ENCODE peak calls at places on chromosomes 11 and 22, in four cellular contexts. O, X, K and U are unnamed samples.

GRCh38 chr11:40924915-40925314 is 534.5 kb downstream of the LRRC4C start:
- DNase-seq in O (no peak), X (no peak), K (no peak), U (no peak)

GRCh38 chr11:67041602-67042001 is 15.0 kb upstream of the RHOD start:
- DNase-seq in O (no peak), X (no peak), K (no peak), U (no peak)

GRCh38 chr22:25131198-25131887 is 68.3 kb upstream of the CRYBB3 start:
- DNase-seq in O (no peak), X (no peak), K (no peak), U (no peak)

GRCh38 chr22:21949948-21950347 is 2.7 kb downstream of the PPM1F start:
- DNase-seq in O (no peak), X (no peak), K (no peak), U (no peak)

GRCh38 chr22:37308385-37309200 is 26.3 kb downstream of the CYTH4 start:
- DNase-seq in O (no peak), X (no peak), K (no peak), U (no peak)

GRCh38 chr11:19935507-19935906 is 222.9 kb downstream of the NAV2 start:
- DNase-seq in O (no peak), X (no peak), K (peak; percentile 67), U (no peak)

GRCh38 chr11:68313574-68314202 is 1.3 kb downstream of the LRP5 start:
- DNase-seq in O (no peak), X (no peak), K (peak; percentile 35), U (peak; percentile 52)

GRCh38 chr11:18774801-18775200 is 16.8 kb downstream of the PTPN5 start:
- DNase-seq in O (no peak), X (no peak), K (no peak), U (no peak)

DNA sequence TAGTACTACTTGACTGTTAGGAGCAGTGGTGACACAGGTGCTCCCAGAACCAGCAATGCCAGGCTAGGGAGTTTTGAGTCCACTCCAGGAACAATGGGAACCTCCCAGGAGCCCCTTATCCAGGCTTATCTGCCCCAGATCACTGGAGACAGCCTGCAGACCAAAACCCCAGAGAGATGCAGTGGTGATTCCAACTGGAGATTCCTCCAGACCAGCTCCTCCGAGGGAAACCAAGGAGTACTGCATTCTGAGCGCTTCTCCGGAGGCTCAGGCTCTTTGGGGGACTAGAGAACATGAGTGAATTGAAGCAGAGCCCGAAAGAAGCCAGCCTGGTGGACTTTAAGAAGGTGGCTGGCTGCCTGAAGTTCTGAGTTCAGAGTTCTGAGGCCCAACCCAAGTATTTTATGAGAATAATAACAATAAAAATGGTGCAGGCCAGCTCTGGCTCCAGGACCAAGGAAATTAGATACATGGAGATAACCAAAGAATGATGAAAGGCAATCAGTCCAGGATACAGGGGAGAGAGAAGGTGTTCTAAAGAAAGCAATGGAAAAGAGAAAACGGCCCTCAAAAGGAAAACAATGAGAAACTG is 1.3 kb upstream of the TMEM25 start:
- DNase-seq in O (no peak), X (no peak), K (no peak), U (no peak)
- TF ChIP-seq CTCF in O (no peak), X (no peak), K (no peak), U (no peak)

GRCh38 chr22:44369241-44369652 is 56.5 kb upstream of the SHISAL1 start:
- DNase-seq in O (no peak), X (no peak), K (no peak), U (no peak)
- TF ChIP-seq CTCF in O (no peak), X (no peak), K (no peak), U (no peak)

GRCh38 chr11:117618956-117619355 is 178.1 kb downstream of the DSCAML1 start:
- DNase-seq in O (no peak), X (no peak), K (no peak), U (no peak)
- TF ChIP-seq CTCF in O (peak; percentile 17), X (no peak), K (no peak), U (no peak)

DNA sequence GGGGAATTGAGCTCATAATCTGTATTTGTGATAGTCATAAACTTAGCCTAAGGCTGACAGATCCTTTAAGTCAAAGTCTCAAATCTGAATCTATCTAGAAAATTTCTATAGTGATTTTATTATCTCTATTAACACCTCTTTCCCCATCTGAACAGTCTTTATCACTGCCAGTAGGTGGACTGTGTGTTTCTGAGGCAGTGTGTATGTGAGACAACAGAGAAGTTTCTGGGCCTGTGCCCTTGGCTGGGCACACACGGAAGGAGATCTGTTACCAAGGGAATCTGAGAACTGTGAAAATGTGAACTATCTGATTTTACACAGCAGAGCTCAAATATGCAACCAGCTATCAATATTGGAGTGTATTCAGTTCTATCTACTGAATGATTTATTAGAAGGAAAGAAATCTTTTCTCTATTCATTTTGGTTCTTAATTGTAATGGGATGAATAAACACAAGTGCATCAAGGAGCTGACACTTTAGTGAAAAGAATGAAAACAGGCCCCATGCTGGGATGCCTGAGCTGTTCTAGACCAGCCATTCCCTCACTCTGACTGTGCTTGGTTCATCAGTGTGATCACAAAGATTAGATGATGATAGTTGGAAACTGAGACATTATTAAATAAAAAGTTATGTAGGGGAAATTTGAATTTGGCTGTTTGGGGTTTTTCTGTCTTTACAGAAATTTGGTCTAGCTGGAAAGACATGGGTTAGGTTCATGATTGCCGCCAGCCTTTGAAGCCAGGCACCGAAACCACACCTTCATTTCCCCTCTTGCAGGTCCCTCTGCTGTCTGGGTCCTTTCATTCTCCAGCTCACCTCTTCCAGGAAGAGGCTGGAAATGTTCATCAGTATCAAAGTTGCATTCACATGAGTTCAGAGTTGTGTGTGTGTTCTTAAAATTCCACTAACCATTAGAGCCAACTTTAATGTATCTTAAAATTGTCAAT is 68.1 kb downstream of the LIF start:
- DNase-seq in O (no peak), X (no peak), K (no peak), U (no peak)
- TF ChIP-seq CTCF in O (no peak), X (no peak), K (no peak), U (no peak)

DNA sequence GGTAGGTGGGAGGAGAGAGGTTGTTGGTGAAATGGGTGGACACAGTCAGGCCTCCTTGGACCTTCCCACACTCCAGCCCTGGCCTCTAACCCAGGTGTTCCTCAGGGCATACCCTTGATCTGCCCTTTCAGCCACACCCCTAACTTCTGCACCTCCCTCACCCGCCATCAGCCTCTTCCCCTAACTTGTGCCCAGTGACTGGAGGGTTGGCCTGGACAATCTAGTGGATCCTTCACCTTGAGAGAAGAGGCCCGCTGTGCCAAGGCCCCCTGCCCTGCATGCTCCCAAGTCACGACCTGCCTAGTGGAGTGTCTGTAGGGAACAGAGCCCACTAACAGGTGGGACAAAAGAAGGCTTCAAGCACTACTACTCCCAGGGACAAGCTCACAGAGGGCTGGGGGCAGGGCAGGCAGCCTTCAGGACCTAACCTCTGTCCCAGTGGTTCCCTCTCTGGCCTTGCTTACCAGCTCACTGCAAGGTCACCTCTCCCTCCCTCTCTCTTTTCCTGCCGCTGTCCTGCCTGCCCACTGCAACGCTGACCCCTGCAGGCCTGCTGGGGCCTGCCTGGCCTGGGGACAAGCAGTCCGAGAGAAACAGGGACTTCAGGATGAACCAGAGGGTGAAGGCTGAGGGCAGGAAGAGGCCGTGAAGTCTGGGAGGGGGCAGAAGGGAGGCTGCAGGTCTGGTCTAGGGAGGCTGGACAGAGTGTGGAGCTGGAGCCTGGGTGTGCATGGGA is 3.3 kb downstream of the SYT7 start:
- DNase-seq in O (no peak), X (no peak), K (no peak), U (no peak)
- TF ChIP-seq CTCF in O (peak; percentile 19), X (no peak), K (peak; percentile 11), U (no peak)

GRCh38 chr11:35584321-35584720 is 33.9 kb upstream of the FJX1 start:
- DNase-seq in O (no peak), X (no peak), K (no peak), U (no peak)
- TF ChIP-seq CTCF in O (no peak), X (no peak), K (no peak), U (no peak)

DNA sequence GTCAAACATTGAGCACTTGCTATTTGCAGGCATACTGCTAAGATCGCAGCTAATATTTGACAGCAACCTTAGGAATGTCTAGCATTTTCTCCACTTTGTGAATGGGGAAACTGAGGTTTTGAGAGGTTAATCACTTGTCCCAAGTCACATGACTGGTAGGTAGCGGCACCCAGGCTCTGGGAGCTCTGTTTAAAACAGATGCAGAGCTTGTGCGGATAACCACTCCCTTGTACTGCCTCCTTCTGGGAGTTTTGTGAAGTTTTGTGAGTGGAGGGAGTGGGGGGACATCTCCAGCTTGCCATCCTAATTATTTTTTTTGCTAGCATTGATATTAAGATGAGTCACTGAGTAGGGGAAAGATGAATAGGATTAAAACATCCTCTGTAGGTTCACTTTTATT is 134.7 kb downstream of the GRIK4 start:
- DNase-seq in O (no peak), X (no peak), K (no peak), U (no peak)
- TF ChIP-seq CTCF in O (no peak), X (no peak), K (no peak), U (no peak)